ENCODE peak calls at places on chromosome 15, in four cellular contexts. One of them, this sample, is unnamed.

GRCh38 chr15:29621626-29622025 is 200.6 kb downstream of the TJP1 start:
- DNase-seq in EL: no peak
- DNase-seq in coronary artery: no peak
- DNase-seq in PC-3: no peak
- DNase-seq in this sample: no peak

GRCh38 chr15:99447497-99448371 is 118.0 kb upstream of the MEF2A start:
- DNase-seq in EL: no peak
- DNase-seq in coronary artery: peak
- DNase-seq in PC-3: no peak
- DNase-seq in this sample: no peak

GRCh38 chr15:73751481-73751880 is 1.7 kb downstream of the INSYN1 start:
- DNase-seq in EL: no peak
- DNase-seq in coronary artery: no peak
- DNase-seq in PC-3: no peak
- DNase-seq in this sample: no peak

GRCh38 chr15:63385911-63386531 is 4.4 kb upstream of the CA12 start:
- DNase-seq in EL: no peak
- DNase-seq in coronary artery: no peak
- DNase-seq in PC-3: no peak
- DNase-seq in this sample: no peak

GRCh38 chr15:79380755-79381499 is 51.2 kb upstream of the MINAR1 start:
- DNase-seq in EL: peak
- DNase-seq in coronary artery: no peak
- DNase-seq in PC-3: peak
- DNase-seq in this sample: peak

GRCh38 chr15:70766597-70766996 is 3.2 kb upstream of the UACA start:
- DNase-seq in EL: no peak
- DNase-seq in coronary artery: no peak
- DNase-seq in PC-3: no peak
- DNase-seq in this sample: no peak

GRCh38 chr15:40054746-40055575 is 16.0 kb upstream of the SRP14 start:
- DNase-seq in EL: peak
- DNase-seq in coronary artery: peak
- DNase-seq in PC-3: peak
- DNase-seq in this sample: peak

GRCh38 chr15:55654541-55654940 is 66.4 kb upstream of the PYGO1 start:
- DNase-seq in EL: no peak
- DNase-seq in coronary artery: no peak
- DNase-seq in PC-3: peak
- DNase-seq in this sample: peak

GRCh38 chr15:89912145-89912673 is 543 bp downstream of the ARPIN start:
- DNase-seq in EL: peak
- DNase-seq in coronary artery: no peak
- DNase-seq in PC-3: peak
- DNase-seq in this sample: no peak

This sample was measured in LHCN-M2.